ENCODE peak calls at places on chromosomes 1 and 21, in six cellular contexts. Z is H54, X is GM12892, B is A549, V is prostate gland, D is esophagus muscularis mucosa. I is an unnamed sample.

GRCh38 chr1:6460349-6461236 is 5.4 kb downstream of the TNFRSF25 start:
- DNase-seq in Z (no peak), X (peak; percentile 63), B (no peak), V (no peak), D (no peak), I (no peak)

GRCh38 chr1:16141573-16142336 is 14.1 kb downstream of the EPHA2 start:
- DNase-seq in Z (no peak), X (no peak), B (no peak), V (peak; percentile 57), D (no peak), I (peak; percentile 74)

GRCh38 chr1:86277909-86278308 is 118.2 kb downstream of the ODF2L start:
- DNase-seq in Z (no peak), X (no peak), B (no peak), V (no peak), D (no peak), I (no peak)

GRCh38 chr1:230568008-230568407 is 74.3 kb upstream of the COG2 start:
- DNase-seq in Z (peak; percentile 50), X (no peak), B (peak; percentile 29), V (no peak), D (no peak), I (no peak)

GRCh38 chr1:96966536-96967138 is 245.1 kb downstream of the PTBP2 start:
- DNase-seq in Z (peak; percentile 18), X (peak; percentile 0), B (peak; percentile 66), V (peak; percentile 68), D (no peak), I (peak; percentile 84)

GRCh38 chr1:58720680-58721079 is 20.8 kb upstream of the MYSM1 start:
- DNase-seq in Z (no peak), X (no peak), B (no peak), V (no peak), D (peak; percentile 37), I (no peak)

GRCh38 chr1:57632401-57632800 is 208.5 kb upstream of the DAB1 start:
- DNase-seq in Z (no peak), X (no peak), B (no peak), V (no peak), D (no peak), I (peak; percentile 4)

GRCh38 chr1:87812881-87813577 is 484.3 kb downstream of the LMO4 start:
- DNase-seq in Z (no peak), X (no peak), B (no peak), V (no peak), D (no peak), I (no peak)

GRCh38 chr1:36448530-36449051 is 1.7 kb downstream of the OSCP1 start:
- DNase-seq in Z (no peak), X (no peak), B (no peak), V (peak; percentile 19), D (no peak), I (no peak)

GRCh38 chr1:145729661-145730436 is 10.6 kb downstream of the CD160 start:
- DNase-seq in Z (no peak), X (no peak), B (no peak), V (no peak), D (no peak), I (no peak)

GRCh38 chr21:44962481-44962966 is 22.7 kb downstream of the SLX9 start:
- DNase-seq in Z (peak; percentile 68), X (no peak), B (no peak), V (no peak), D (no peak), I (peak; percentile 97)

GRCh38 chr1:84792421-84792820 is 100.6 kb downstream of the LPAR3 start:
- DNase-seq in Z (no peak), X (no peak), B (no peak), V (no peak), D (no peak), I (no peak)

GRCh38 chr1:53581476-53581875 is 122.3 kb downstream of the DMRTB1 start:
- DNase-seq in Z (no peak), X (no peak), B (no peak), V (no peak), D (no peak), I (no peak)

GRCh38 chr1:42305639-42306038 is 29.4 kb downstream of the FOXJ3 start:
- DNase-seq in Z (no peak), X (no peak), B (no peak), V (no peak), D (no peak), I (no peak)

GRCh38 chr1:101119289-101119688 is 93.7 kb upstream of the DPH5 start:
- DNase-seq in Z (no peak), X (no peak), B (no peak), V (no peak), D (no peak), I (no peak)

DNA sequence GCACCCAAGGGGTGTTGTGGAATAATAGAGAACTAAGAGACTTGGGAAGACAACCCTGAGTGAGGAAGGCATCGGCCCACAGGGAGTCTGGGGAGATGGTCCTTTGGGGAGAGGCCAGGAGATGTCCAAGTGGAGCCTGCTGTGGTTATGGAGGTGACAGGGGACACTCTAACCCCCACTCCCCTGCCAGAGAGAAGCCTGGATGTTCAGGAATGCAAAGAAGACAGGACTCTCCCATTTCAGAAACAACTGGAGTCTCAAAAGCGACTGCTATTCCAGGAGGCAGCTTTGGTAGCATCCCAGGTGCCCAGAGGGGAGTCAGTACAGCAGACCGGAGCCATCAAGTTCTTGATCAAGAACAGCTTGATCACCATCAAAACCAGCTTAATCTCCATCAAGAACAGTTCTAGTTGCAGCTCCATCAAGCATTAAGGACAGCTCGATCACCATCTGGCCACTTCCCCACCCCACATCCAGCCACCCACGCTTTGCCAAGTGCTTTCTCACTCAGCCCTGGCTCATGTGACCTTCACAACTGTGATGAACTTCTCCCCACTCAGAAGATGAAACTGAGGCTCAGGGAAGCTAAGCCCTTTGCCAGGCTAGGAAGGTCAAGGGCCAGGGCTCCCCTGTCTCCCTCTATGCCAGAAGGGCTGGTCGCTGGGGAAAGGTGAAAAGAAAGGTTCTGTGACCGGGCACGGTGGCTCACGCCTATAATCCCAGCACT is 743 bp downstream of the CD52 start:
- DNase-seq in Z (no peak), X (no peak), B (no peak), V (no peak), D (no peak), I (no peak)
- TF ChIP-seq POLR2A in Z (no peak), X (peak; percentile 29), B (no peak), V (no peak), D (no peak), I (no peak)

DNA sequence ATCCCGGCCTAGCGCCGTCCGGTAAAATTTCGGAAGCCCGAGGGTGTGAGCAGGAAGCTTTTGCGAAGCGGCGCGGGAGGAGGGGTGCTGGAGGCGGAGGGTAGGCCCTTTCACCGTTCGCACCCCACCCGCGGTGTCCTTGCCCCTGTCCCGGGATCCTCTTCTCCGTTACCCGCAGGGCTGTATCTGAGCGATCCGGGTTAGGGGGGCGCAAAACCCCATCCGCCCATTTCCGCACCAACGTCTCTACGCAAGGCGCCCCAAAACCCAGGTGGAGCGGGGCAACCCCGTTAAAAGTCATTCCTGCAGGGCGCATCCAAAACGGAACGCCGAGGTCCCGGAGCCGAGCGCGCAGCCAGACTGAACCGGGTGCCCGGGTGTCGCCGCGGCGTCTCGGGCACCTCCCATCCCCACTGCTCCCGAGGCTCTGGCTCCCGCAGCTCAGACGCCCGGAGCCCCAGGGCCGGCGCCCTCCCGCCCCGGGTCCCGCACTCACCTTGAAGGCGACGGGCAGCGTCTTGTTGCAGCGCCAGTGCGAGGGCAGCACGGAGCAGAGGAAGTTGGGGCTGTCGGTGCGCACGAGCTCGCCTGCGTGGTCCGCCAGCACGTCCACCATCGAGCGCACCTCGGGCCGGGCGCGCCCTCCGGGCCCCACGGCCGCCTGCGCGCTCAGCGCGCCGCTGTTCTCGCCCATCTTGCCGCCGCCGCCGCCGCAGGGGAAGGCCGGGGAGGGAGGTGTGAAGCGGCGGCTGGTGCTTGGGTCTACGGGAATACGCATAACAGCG is 793 bp downstream of the RUNX3 start:
- DNase-seq in Z (no peak), X (no peak), B (peak; percentile 27), V (no peak), D (no peak), I (no peak)
- TF ChIP-seq POLR2A in Z (no peak), X (peak; percentile 31), B (no peak), V (no peak), D (no peak), I (no peak)

DNA sequence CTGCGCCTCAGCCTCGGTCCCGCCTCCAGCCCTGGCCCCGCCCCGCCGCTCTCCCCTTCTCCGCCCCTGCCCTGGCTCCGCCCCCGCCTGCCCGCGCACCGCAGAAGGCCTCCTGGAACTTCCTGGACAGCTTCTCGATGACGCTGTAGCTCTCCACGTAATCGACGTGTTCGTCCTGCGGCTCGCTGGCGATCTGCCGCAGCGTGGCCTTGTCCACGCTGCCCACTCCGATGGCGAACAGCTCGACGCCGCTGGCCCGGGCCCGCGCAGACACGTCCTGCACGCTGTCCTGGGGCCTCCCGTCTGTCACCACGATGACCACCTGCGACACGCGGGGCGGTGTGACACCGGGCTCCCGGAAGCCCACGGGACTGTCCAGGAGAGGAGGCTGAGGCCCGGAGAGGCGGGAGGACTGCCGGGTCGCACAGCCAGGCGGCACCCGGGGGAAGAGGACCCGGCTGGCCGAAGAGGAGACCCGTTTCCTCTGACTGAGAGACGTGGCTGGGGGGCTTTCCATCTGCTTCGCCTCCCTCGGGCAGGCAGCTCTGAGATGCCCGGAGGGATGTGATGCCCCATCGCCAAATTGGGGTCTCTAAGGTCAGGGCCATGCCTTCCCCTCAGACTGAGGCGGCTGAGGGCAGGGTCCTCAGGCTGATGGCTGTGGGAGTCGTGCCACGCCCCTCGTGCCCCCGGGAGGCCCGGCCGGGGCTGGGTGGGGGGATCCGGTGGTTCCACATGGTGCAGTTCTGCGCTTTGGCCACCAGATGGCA is 4.6 kb downstream of the MATN1 start:
- DNase-seq in Z (peak; percentile 90), X (peak; percentile 76), B (peak; percentile 94), V (peak; percentile 98), D (peak; percentile 96), I (peak; percentile 96)
- TF ChIP-seq POLR2A in Z (peak; percentile 83), X (peak; percentile 43), B (peak; percentile 82), V (peak; percentile 99), D (peak; percentile 59), I (peak; percentile 72)

DNA sequence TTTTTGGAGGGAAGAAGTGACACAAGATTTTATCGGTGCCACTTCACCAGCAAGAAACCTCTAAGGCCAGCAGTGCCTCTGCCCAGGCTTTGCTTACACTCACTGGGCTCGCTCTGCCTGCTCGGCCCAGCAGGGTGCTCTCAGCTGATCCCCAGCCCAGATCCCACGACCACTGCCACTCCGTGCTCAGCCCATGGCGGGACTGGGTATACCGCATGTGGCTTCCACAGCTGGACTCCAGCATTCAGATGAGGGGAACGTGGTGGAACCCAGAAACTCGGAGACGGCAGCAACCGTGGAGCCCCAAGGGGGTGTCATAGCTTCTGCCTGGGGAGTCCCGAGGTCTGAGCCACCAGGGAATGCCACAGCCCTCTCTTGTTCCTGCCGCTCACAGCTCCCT is 12.9 kb downstream of the USP25 start:
- DNase-seq in Z (no peak), X (no peak), B (no peak), V (no peak), D (no peak), I (no peak)
- TF ChIP-seq POLR2A in Z (no peak), X (no peak), B (no peak), V (no peak), D (no peak), I (no peak)

GRCh38 chr1:153912349-153912748 is 10.4 kb downstream of the GATAD2B start:
- DNase-seq in Z (no peak), X (no peak), B (no peak), V (no peak), D (no peak), I (no peak)
- TF ChIP-seq POLR2A in Z (no peak), X (no peak), B (no peak), V (no peak), D (no peak), I (no peak)

I was measured in endothelial cell of umbilical vein.